ENCODE peak calls at places on chromosomes 4 and X, in five cellular contexts. Y is right lobe of liver, D is SK-N-SH, I is cardiac muscle cell, B is psoas muscle. C is an unnamed sample. For H3K27me3, the result is how much of the 10 kb centered on the place peaks cover.

GRCh38 chr4:174592985-174593335 is 70.7 kb upstream of the HPGD start:
- DNase-seq in Y (no peak), D (no peak), I (peak), B (no peak), C (no peak)

GRCh38 chr4:71691416-71692073 is 92.3 kb downstream of the GC start:
- DNase-seq in Y (no peak), D (no peak), I (no peak), B (no peak), C (no peak)

GRCh38 chr4:144296941-144297340 is 156.4 kb upstream of the GYPA start:
- DNase-seq in Y (no peak), D (no peak), I (no peak), B (no peak), C (no peak)

GRCh38 chr4:83490876-83491450 is 6.1 kb upstream of the ABRAXAS1 start:
- DNase-seq in Y (no peak), D (peak), I (peak), B (no peak), C (no peak)

GRCh38 chr4:63315651-63316050 is 1093.6 kb downstream of the TECRL start:
- DNase-seq in Y (no peak), D (no peak), I (no peak), B (no peak), C (no peak)

GRCh38 chrX:31397119-31397518 is 325.3 kb upstream of the FTHL17 start:
- DNase-seq in Y (no peak), D (no peak), I (no peak), B (no peak), C (no peak)

GRCh38 chrX:141320801-141321200 is 78.5 kb upstream of the SPANXC start:
- DNase-seq in Y (no peak), D (no peak), I (no peak), B (no peak), C (no peak)

GRCh38 chr4:146661368-146661767 is 22.7 kb downstream of the POU4F2 start:
- DNase-seq in Y (no peak), D (no peak), I (no peak), B (no peak), C (no peak)

GRCh38 chrX:150211988-150212387 is 151.1 kb upstream of the MAMLD1 start:
- DNase-seq in Y (no peak), D (no peak), I (no peak), B (no peak), C (no peak)

DNA sequence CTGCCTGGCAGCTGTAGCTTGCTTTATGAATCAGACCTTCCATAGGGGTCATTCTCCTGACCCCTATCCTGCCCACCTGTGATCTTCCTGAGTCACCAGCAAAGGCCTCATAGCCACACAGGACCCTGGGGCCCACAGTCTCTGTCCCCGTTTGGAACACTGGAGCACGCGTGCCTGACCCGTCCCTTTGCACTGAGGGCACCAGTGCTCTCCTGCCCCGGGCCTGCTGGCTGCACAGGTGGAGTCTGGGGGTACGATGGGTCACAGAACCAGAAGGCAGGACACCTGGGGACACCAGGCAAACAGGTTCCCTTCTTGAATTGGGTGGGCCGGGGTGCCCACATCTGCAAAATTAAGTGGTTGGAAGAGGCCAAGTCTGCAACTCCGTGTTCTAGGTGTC is 97.2 kb downstream of the CPZ start:
- DNase-seq in Y (peak), D (no peak), I (no peak), B (no peak), C (no peak)
- H3K27me3 ChIP-seq in Y (under half), D (under half), I (half or more), B (under half), C (under half)

DNA sequence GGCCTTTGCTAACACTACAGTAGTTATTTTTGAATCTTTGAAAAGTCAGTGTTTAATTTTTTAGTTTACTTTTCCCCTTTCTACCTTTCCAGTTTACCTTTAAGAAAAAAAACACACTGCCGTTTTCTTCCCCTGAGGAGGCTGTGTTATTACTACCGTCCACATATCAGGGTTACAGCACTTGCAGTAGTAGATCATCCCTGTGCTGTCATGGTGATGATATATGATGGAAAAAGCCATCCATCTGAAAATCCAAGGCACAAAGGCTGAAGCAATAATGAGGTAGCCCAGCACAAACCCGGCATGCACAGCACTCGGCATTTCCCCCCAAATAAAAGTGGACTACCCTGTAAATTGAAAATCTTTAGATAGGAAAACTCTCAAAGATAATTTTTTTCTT is 258.7 kb downstream of the CXXC4 start:
- DNase-seq in Y (no peak), D (no peak), I (no peak), B (no peak), C (no peak)
- H3K27ac ChIP-seq in Y (no peak), D (no peak), I (no peak), B (no peak), C (no peak)

DNA sequence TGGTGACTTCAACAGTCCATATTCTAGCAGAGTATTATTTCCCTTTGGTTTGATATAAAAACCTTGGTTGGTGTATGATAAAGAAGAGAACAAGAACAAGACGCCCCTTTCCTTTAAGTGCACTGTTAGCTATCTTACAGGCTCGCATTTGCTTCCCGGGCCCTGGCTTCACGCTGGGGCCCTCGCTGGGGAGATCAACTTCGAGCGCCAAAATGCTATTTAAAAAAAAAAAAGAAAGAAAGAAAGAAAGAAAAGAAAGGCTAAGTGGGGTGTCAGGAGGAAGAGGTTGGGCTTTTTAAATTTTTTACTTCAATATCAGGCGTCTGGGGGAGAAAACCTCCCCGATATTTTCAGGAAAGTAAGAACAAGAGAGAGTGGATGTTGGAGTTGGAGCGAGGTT is 11.7 kb downstream of the ARX start:
- DNase-seq in Y (no peak), D (no peak), I (no peak), B (no peak), C (no peak)
- H3K4me3 ChIP-seq in Y (no peak), D (no peak), I (no peak), B (no peak), C (no peak)

DNA sequence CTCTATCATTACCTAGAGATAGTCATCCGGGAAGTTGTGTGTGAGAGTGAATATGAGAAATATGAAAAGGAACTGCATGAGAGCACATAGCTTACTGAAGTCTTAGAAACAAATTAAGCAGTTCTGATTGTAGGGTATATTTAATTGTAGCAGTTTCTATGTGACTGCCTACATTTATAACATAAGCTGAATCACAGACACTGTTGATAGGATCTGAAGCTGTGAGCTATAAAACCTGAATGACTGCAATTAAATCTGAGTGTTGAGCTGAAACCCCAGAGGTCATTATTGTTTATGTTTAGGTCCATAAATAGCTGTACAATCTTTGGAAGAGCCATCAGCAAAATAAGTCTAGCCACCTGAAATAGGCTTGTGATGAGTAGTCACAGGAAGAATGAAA is 210.1 kb upstream of the CXCL13 start:
- DNase-seq in Y (no peak), D (no peak), I (no peak), B (no peak), C (no peak)
- H3K27me3 ChIP-seq in Y (under half), D (under half), I (under half), B (under half), C (under half)